ENCODE peak calls at places on chromosomes 6 and 20, in nine cellular contexts. One of them, this sample, is unnamed.

GRCh38 chr20:755931-756330 is 12.4 kb downstream of the SLC52A3 start:
- DNase-seq in endodermal cell: no peak
- DNase-seq in AG04449: no peak
- DNase-seq in fibroblast of the aortic adventitia: no peak
- DNase-seq in CD8-positive, alpha-beta memory T cell: no peak
- DNase-seq in heart right ventricle: no peak
- DNase-seq in dorsolateral prefrontal cortex: no peak
- DNase-seq in colonic mucosa: no peak
- DNase-seq in AG10803: no peak
- DNase-seq in this sample: no peak

GRCh38 chr20:1881240-1881835 is 13.9 kb upstream of the SIRPA start:
- DNase-seq in CD8-positive, alpha-beta memory T cell: no peak
- DNase-seq in AG10803: no peak
- DNase-seq in fibroblast of the aortic adventitia: no peak
- DNase-seq in endodermal cell: no peak
- DNase-seq in AG04449: no peak
- DNase-seq in colonic mucosa: no peak
- DNase-seq in heart right ventricle: no peak
- DNase-seq in dorsolateral prefrontal cortex: no peak
- DNase-seq in this sample: no peak

GRCh38 chr20:62898970-62899632 is 27.2 kb downstream of the DIDO1 start:
- DNase-seq in endodermal cell: peak
- DNase-seq in fibroblast of the aortic adventitia: no peak
- DNase-seq in AG10803: no peak
- DNase-seq in AG04449: no peak
- DNase-seq in dorsolateral prefrontal cortex: no peak
- DNase-seq in CD8-positive, alpha-beta memory T cell: no peak
- DNase-seq in colonic mucosa: no peak
- DNase-seq in heart right ventricle: no peak
- DNase-seq in this sample: no peak

GRCh38 chr6:168138436-168138835 is 59.4 kb upstream of the FRMD1 start:
- DNase-seq in heart right ventricle: no peak
- DNase-seq in CD8-positive, alpha-beta memory T cell: no peak
- DNase-seq in colonic mucosa: peak
- DNase-seq in endodermal cell: peak
- DNase-seq in dorsolateral prefrontal cortex: no peak
- DNase-seq in fibroblast of the aortic adventitia: no peak
- DNase-seq in AG04449: no peak
- DNase-seq in AG10803: no peak
- DNase-seq in this sample: no peak

GRCh38 chr6:132390017-132390416 is 11.3 kb downstream of the MOXD1 start:
- DNase-seq in CD8-positive, alpha-beta memory T cell: no peak
- DNase-seq in fibroblast of the aortic adventitia: no peak
- DNase-seq in colonic mucosa: no peak
- DNase-seq in endodermal cell: no peak
- DNase-seq in AG04449: no peak
- DNase-seq in AG10803: no peak
- DNase-seq in heart right ventricle: no peak
- DNase-seq in dorsolateral prefrontal cortex: no peak
- DNase-seq in this sample: no peak

GRCh38 chr6:1247058-1247457 is 64.8 kb upstream of the FOXQ1 start:
- DNase-seq in CD8-positive, alpha-beta memory T cell: no peak
- DNase-seq in endodermal cell: no peak
- DNase-seq in AG04449: no peak
- DNase-seq in heart right ventricle: no peak
- DNase-seq in colonic mucosa: no peak
- DNase-seq in AG10803: no peak
- DNase-seq in dorsolateral prefrontal cortex: no peak
- DNase-seq in fibroblast of the aortic adventitia: no peak
- DNase-seq in this sample: no peak

GRCh38 chr20:10642859-10643559 is 30.8 kb downstream of the JAG1 start:
- DNase-seq in fibroblast of the aortic adventitia: no peak
- DNase-seq in AG04449: no peak
- DNase-seq in endodermal cell: no peak
- DNase-seq in AG10803: no peak
- DNase-seq in heart right ventricle: no peak
- DNase-seq in dorsolateral prefrontal cortex: no peak
- DNase-seq in CD8-positive, alpha-beta memory T cell: no peak
- DNase-seq in colonic mucosa: no peak
- DNase-seq in this sample: no peak

GRCh38 chr20:58661298-58662141 is 10.4 kb downstream of the STX16 start:
- DNase-seq in AG10803: no peak
- DNase-seq in heart right ventricle: no peak
- DNase-seq in CD8-positive, alpha-beta memory T cell: peak
- DNase-seq in fibroblast of the aortic adventitia: peak
- DNase-seq in colonic mucosa: no peak
- DNase-seq in dorsolateral prefrontal cortex: no peak
- DNase-seq in AG04449: no peak
- DNase-seq in endodermal cell: no peak
- DNase-seq in this sample: no peak

GRCh38 chr6:170032706-170033309 is 258.1 kb downstream of the DLL1 start:
- DNase-seq in heart right ventricle: no peak
- DNase-seq in endodermal cell: peak
- DNase-seq in fibroblast of the aortic adventitia: no peak
- DNase-seq in AG10803: no peak
- DNase-seq in CD8-positive, alpha-beta memory T cell: no peak
- DNase-seq in AG04449: no peak
- DNase-seq in colonic mucosa: no peak
- DNase-seq in dorsolateral prefrontal cortex: peak
- DNase-seq in this sample: no peak

GRCh38 chr6:4936681-4937041 is 67.2 kb downstream of the RPP40 start:
- DNase-seq in fibroblast of the aortic adventitia: peak
- DNase-seq in CD8-positive, alpha-beta memory T cell: no peak
- DNase-seq in dorsolateral prefrontal cortex: no peak
- DNase-seq in AG04449: no peak
- DNase-seq in endodermal cell: no peak
- DNase-seq in AG10803: peak
- DNase-seq in heart right ventricle: peak
- DNase-seq in colonic mucosa: no peak
- DNase-seq in this sample: no peak

GRCh38 chr20:46977204-46977603 is 82.6 kb downstream of the EYA2 start:
- DNase-seq in colonic mucosa: no peak
- DNase-seq in dorsolateral prefrontal cortex: no peak
- DNase-seq in AG04449: no peak
- DNase-seq in fibroblast of the aortic adventitia: no peak
- DNase-seq in CD8-positive, alpha-beta memory T cell: no peak
- DNase-seq in heart right ventricle: no peak
- DNase-seq in endodermal cell: no peak
- DNase-seq in AG10803: no peak
- DNase-seq in this sample: no peak

GRCh38 chr20:44731657-44732056 is 14.0 kb upstream of the KCNK15 start:
- DNase-seq in CD8-positive, alpha-beta memory T cell: no peak
- DNase-seq in AG04449: no peak
- DNase-seq in AG10803: no peak
- DNase-seq in dorsolateral prefrontal cortex: no peak
- DNase-seq in heart right ventricle: no peak
- DNase-seq in endodermal cell: no peak
- DNase-seq in fibroblast of the aortic adventitia: no peak
- DNase-seq in colonic mucosa: no peak
- DNase-seq in this sample: no peak

GRCh38 chr6:132131777-132132176 is 180.6 kb upstream of the CCN2 start:
- DNase-seq in dorsolateral prefrontal cortex: no peak
- DNase-seq in heart right ventricle: peak
- DNase-seq in AG04449: peak
- DNase-seq in colonic mucosa: no peak
- DNase-seq in endodermal cell: peak
- DNase-seq in CD8-positive, alpha-beta memory T cell: no peak
- DNase-seq in fibroblast of the aortic adventitia: peak
- DNase-seq in AG10803: peak
- DNase-seq in this sample: peak

GRCh38 chr20:6053776-6054688 is at the start of gene LRRN4:
- DNase-seq in heart right ventricle: no peak
- DNase-seq in endodermal cell: peak
- DNase-seq in dorsolateral prefrontal cortex: no peak
- DNase-seq in colonic mucosa: no peak
- DNase-seq in CD8-positive, alpha-beta memory T cell: no peak
- DNase-seq in fibroblast of the aortic adventitia: peak
- DNase-seq in AG10803: peak
- DNase-seq in AG04449: no peak
- DNase-seq in this sample: peak

GRCh38 chr20:59940956-59941294 is 736 bp downstream of the FAM217B start:
- DNase-seq in AG04449: no peak
- DNase-seq in heart right ventricle: no peak
- DNase-seq in AG10803: no peak
- DNase-seq in CD8-positive, alpha-beta memory T cell: no peak
- DNase-seq in dorsolateral prefrontal cortex: no peak
- DNase-seq in fibroblast of the aortic adventitia: no peak
- DNase-seq in colonic mucosa: no peak
- DNase-seq in endodermal cell: no peak
- DNase-seq in this sample: no peak

GRCh38 chr6:137709424-137710281 is 157.4 kb upstream of the TNFAIP3 start:
- DNase-seq in AG04449: no peak
- DNase-seq in colonic mucosa: no peak
- DNase-seq in CD8-positive, alpha-beta memory T cell: no peak
- DNase-seq in fibroblast of the aortic adventitia: peak
- DNase-seq in heart right ventricle: no peak
- DNase-seq in endodermal cell: no peak
- DNase-seq in dorsolateral prefrontal cortex: no peak
- DNase-seq in AG10803: no peak
- DNase-seq in this sample: no peak

GRCh38 chr20:10362674-10363073 is 71.3 kb downstream of the MKKS start:
- DNase-seq in fibroblast of the aortic adventitia: no peak
- DNase-seq in heart right ventricle: no peak
- DNase-seq in AG04449: no peak
- DNase-seq in endodermal cell: no peak
- DNase-seq in CD8-positive, alpha-beta memory T cell: no peak
- DNase-seq in dorsolateral prefrontal cortex: no peak
- DNase-seq in colonic mucosa: no peak
- DNase-seq in AG10803: no peak
- DNase-seq in this sample: no peak

GRCh38 chr6:31586596-31586995 is 519 bp downstream of the LST1 start:
- DNase-seq in AG10803: no peak
- DNase-seq in CD8-positive, alpha-beta memory T cell: peak
- DNase-seq in heart right ventricle: no peak
- DNase-seq in colonic mucosa: no peak
- DNase-seq in AG04449: no peak
- DNase-seq in endodermal cell: no peak
- DNase-seq in fibroblast of the aortic adventitia: no peak
- DNase-seq in dorsolateral prefrontal cortex: no peak
- DNase-seq in this sample: no peak

GRCh38 chr6:106823732-106824351 is 150.7 kb downstream of the CD24 start:
- DNase-seq in CD8-positive, alpha-beta memory T cell: no peak
- DNase-seq in dorsolateral prefrontal cortex: no peak
- DNase-seq in AG10803: no peak
- DNase-seq in colonic mucosa: peak
- DNase-seq in fibroblast of the aortic adventitia: no peak
- DNase-seq in AG04449: no peak
- DNase-seq in heart right ventricle: no peak
- DNase-seq in endodermal cell: peak
- DNase-seq in this sample: no peak

GRCh38 chr6:28383235-28384142 is 16.1 kb downstream of the ZSCAN12 start:
- DNase-seq in AG10803: peak
- DNase-seq in heart right ventricle: peak
- DNase-seq in AG04449: no peak
- DNase-seq in endodermal cell: peak
- DNase-seq in fibroblast of the aortic adventitia: peak
- DNase-seq in colonic mucosa: peak
- DNase-seq in dorsolateral prefrontal cortex: peak
- DNase-seq in CD8-positive, alpha-beta memory T cell: peak
- DNase-seq in this sample: no peak

GRCh38 chr20:3727333-3728035 is 5.0 kb upstream of the HSPA12B start:
- DNase-seq in AG10803: peak
- DNase-seq in fibroblast of the aortic adventitia: peak
- DNase-seq in colonic mucosa: no peak
- DNase-seq in heart right ventricle: no peak
- DNase-seq in AG04449: peak
- DNase-seq in dorsolateral prefrontal cortex: no peak
- DNase-seq in CD8-positive, alpha-beta memory T cell: no peak
- DNase-seq in endodermal cell: peak
- DNase-seq in this sample: no peak
- H3K4me3 ChIP-seq in AG10803: peak
- H3K4me3 ChIP-seq in fibroblast of the aortic adventitia: peak
- H3K4me3 ChIP-seq in colonic mucosa: no peak
- H3K4me3 ChIP-seq in heart right ventricle: no peak
- H3K4me3 ChIP-seq in AG04449: peak
- H3K4me3 ChIP-seq in dorsolateral prefrontal cortex: no peak
- H3K4me3 ChIP-seq in CD8-positive, alpha-beta memory T cell: no peak
- H3K4me3 ChIP-seq in endodermal cell: no peak
- H3K4me3 ChIP-seq in this sample: no peak

DNA sequence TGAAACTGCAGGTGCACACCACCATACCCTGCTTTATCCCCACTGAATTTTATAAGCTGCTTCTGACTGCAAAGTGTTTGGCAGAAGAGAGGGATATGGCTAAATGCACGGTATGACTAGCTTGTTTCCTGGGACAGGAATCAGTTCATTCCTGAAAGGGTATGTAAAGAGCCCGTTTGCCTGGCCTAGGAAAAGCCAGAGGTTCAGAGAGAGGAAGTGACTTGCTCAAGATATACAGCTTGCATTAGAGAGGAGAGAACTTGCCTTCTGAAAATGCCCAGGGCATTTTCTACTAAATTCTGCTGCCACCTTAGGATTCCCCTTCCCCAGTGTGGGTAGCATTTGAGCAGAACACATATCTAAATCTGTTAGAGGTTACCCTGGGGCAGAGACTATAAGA is 683 bp upstream of the GCNT2 start:
- DNase-seq in AG10803: no peak
- DNase-seq in heart right ventricle: no peak
- DNase-seq in fibroblast of the aortic adventitia: peak
- DNase-seq in CD8-positive, alpha-beta memory T cell: no peak
- DNase-seq in endodermal cell: no peak
- DNase-seq in colonic mucosa: no peak
- DNase-seq in AG04449: no peak
- DNase-seq in dorsolateral prefrontal cortex: no peak
- DNase-seq in this sample: no peak
- H3K4me3 ChIP-seq in AG10803: no peak
- H3K4me3 ChIP-seq in heart right ventricle: peak
- H3K4me3 ChIP-seq in fibroblast of the aortic adventitia: no peak
- H3K4me3 ChIP-seq in CD8-positive, alpha-beta memory T cell: no peak
- H3K4me3 ChIP-seq in endodermal cell: peak
- H3K4me3 ChIP-seq in colonic mucosa: no peak
- H3K4me3 ChIP-seq in AG04449: no peak
- H3K4me3 ChIP-seq in dorsolateral prefrontal cortex: no peak
- H3K4me3 ChIP-seq in this sample: peak

DNA sequence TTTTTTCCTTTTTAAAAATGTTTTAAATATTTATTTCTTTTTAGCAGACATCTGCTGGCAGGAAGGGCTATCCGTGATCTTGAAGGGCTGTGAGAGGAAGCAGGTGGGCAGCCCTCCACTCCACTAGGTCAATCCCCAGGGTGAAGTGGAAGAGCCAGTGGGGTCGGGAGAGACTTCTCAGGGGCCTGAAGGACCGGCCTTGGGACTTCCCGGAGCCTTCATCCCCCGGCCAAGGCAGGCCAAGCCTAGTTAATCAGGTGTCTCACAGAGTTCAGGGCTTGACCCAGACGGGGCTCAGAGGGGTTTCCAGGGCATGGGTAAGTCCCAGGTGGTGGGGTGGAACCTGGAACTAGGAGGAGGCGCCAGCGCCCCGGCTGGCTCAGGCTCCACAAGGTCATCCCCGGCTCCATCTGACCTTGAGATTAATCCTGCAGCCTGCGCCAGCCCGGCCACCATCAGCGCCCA is 44.3 kb downstream of the MDFI start:
- DNase-seq in endodermal cell: peak
- DNase-seq in AG10803: no peak
- DNase-seq in fibroblast of the aortic adventitia: no peak
- DNase-seq in heart right ventricle: peak
- DNase-seq in AG04449: no peak
- DNase-seq in dorsolateral prefrontal cortex: peak
- DNase-seq in colonic mucosa: no peak
- DNase-seq in CD8-positive, alpha-beta memory T cell: no peak
- DNase-seq in this sample: no peak
- H3K4me3 ChIP-seq in endodermal cell: no peak
- H3K4me3 ChIP-seq in AG10803: no peak
- H3K4me3 ChIP-seq in fibroblast of the aortic adventitia: no peak
- H3K4me3 ChIP-seq in heart right ventricle: peak
- H3K4me3 ChIP-seq in AG04449: no peak
- H3K4me3 ChIP-seq in dorsolateral prefrontal cortex: peak
- H3K4me3 ChIP-seq in colonic mucosa: peak
- H3K4me3 ChIP-seq in CD8-positive, alpha-beta memory T cell: no peak
- H3K4me3 ChIP-seq in this sample: no peak

GRCh38 chr6:43476744-43477143 is 626 bp upstream of the TJAP1 start:
- DNase-seq in AG04449: no peak
- DNase-seq in dorsolateral prefrontal cortex: no peak
- DNase-seq in heart right ventricle: no peak
- DNase-seq in fibroblast of the aortic adventitia: no peak
- DNase-seq in colonic mucosa: no peak
- DNase-seq in endodermal cell: peak
- DNase-seq in CD8-positive, alpha-beta memory T cell: no peak
- DNase-seq in AG10803: no peak
- DNase-seq in this sample: no peak
- H3K4me3 ChIP-seq in AG04449: peak
- H3K4me3 ChIP-seq in dorsolateral prefrontal cortex: peak
- H3K4me3 ChIP-seq in heart right ventricle: peak
- H3K4me3 ChIP-seq in fibroblast of the aortic adventitia: no peak
- H3K4me3 ChIP-seq in colonic mucosa: peak
- H3K4me3 ChIP-seq in endodermal cell: peak
- H3K4me3 ChIP-seq in CD8-positive, alpha-beta memory T cell: peak
- H3K4me3 ChIP-seq in AG10803: peak
- H3K4me3 ChIP-seq in this sample: peak